ENCODE peak calls at places on chromosome 3, in five cellular contexts. O is A549; H is activated CD8-positive, alpha-beta memory T cell treated with anti-CD3 and anti-CD28 coated beads for 48 hours; L is stimulated activated CD4-positive, alpha-beta T cell treated with anti-CD3 and anti-CD28 coated beads, Interleukin-2, amount 100 ng/mL, for 24 hours; G is iPS-NIHi11. Y is an unnamed sample.

GRCh38 chr3:159453036-159453435 is 535.6 kb upstream of the IL12A start:
- DNase-seq in O (no peak), H (no peak), L (no peak), G (no peak), Y (no peak)

GRCh38 chr3:192090586-192090985 is 629.6 kb downstream of the PYDC2 start:
- DNase-seq in O (no peak), H (no peak), L (no peak), G (peak), Y (no peak)

GRCh38 chr3:138688871-138689299 is 80.3 kb downstream of the FAIM start:
- DNase-seq in O (no peak), H (no peak), L (no peak), G (no peak), Y (no peak)

GRCh38 chr3:158717576-158717975 is 14.7 kb downstream of the RARRES1 start:
- DNase-seq in O (no peak), H (no peak), L (no peak), G (no peak), Y (no peak)

GRCh38 chr3:158737410-158737809 is 5.2 kb upstream of the RARRES1 start:
- DNase-seq in O (no peak), H (no peak), L (no peak), G (no peak), Y (no peak)

GRCh38 chr3:131402391-131403039 is 20.9 kb downstream of the NUDT16 start:
- DNase-seq in O (no peak), H (no peak), L (no peak), G (no peak), Y (no peak)

GRCh38 chr3:194279701-194280360 is 71.3 kb downstream of the CPN2 start:
- DNase-seq in O (no peak), H (no peak), L (no peak), G (no peak), Y (no peak)

GRCh38 chr3:136624894-136625815 is 127.0 kb downstream of the STAG1 start:
- DNase-seq in O (peak), H (no peak), L (no peak), G (peak), Y (no peak)

GRCh38 chr3:151869186-151869585 is 4.3 kb upstream of the SUCNR1 start:
- DNase-seq in O (no peak), H (no peak), L (no peak), G (no peak), Y (no peak)

GRCh38 chr3:149967067-149967685 is 3.5 kb downstream of the PFN2 start:
- DNase-seq in O (peak), H (no peak), L (no peak), G (peak), Y (no peak)

GRCh38 chr3:197891-198491 is 1.4 kb downstream of the CHL1 start:
- DNase-seq in O (peak), H (no peak), L (no peak), G (no peak), Y (no peak)

GRCh38 chr3:154799801-154800200 is 280.3 kb upstream of the MME start:
- DNase-seq in O (no peak), H (no peak), L (no peak), G (no peak), Y (no peak)

GRCh38 chr3:56862352-56863062 is 60.8 kb upstream of the ARHGEF3 start:
- DNase-seq in O (no peak), H (no peak), L (peak), G (no peak), Y (peak)

GRCh38 chr3:190265126-190265525 is 57.1 kb downstream of the CLDN1 start:
- DNase-seq in O (no peak), H (no peak), L (no peak), G (no peak), Y (no peak)

GRCh38 chr3:63864008-63864871 is 573 bp downstream of the ATXN7 start:
- DNase-seq in O (peak), H (peak), L (peak), G (peak), Y (no peak)

GRCh38 chr3:4712109-4712508 is 219.0 kb downstream of the ITPR1 start:
- DNase-seq in O (no peak), H (no peak), L (no peak), G (no peak), Y (no peak)

GRCh38 chr3:46682156-46682555 is 11.3 kb downstream of the ALS2CL start:
- DNase-seq in O (no peak), H (no peak), L (no peak), G (no peak), Y (no peak)

GRCh38 chr3:43624619-43625305 is 3.0 kb upstream of the ANO10 start:
- DNase-seq in O (no peak), H (no peak), L (no peak), G (no peak), Y (no peak)

GRCh38 chr3:52563984-52564383 is 27.6 kb downstream of the UQCC5 start:
- DNase-seq in O (no peak), H (no peak), L (no peak), G (no peak), Y (no peak)

GRCh38 chr3:131778526-131778925 is 256.3 kb downstream of the CPNE4 start:
- DNase-seq in O (no peak), H (no peak), L (no peak), G (no peak), Y (no peak)

GRCh38 chr3:67000006-67000405 is 1.9 kb downstream of the KBTBD8 start:
- DNase-seq in O (no peak), H (no peak), L (no peak), G (no peak), Y (peak)

GRCh38 chr3:189355481-189356201 is 183.9 kb downstream of the TPRG1 start:
- DNase-seq in O (peak), H (no peak), L (peak), G (peak), Y (peak)

GRCh38 chr3:66450389-66451022 is 50.3 kb downstream of the LRIG1 start:
- DNase-seq in O (no peak), H (no peak), L (no peak), G (no peak), Y (no peak)

GRCh38 chr3:31668258-31668657 is 135.5 kb downstream of the STT3B start:
- DNase-seq in O (no peak), H (no peak), L (no peak), G (no peak), Y (no peak)

GRCh38 chr3:186717039-186717457 is at the start of gene KNG1:
- DNase-seq in O (no peak), H (no peak), L (no peak), G (no peak), Y (no peak)

GRCh38 chr3:32105291-32106131 is 909 bp upstream of the GPD1L start:
- DNase-seq in O (peak), H (no peak), L (no peak), G (no peak), Y (no peak)

GRCh38 chr3:62587579-62588031 is 214.3 kb upstream of the FEZF2 start:
- DNase-seq in O (no peak), H (no peak), L (no peak), G (no peak), Y (peak)

GRCh38 chr3:53166781-53167291 is 5.8 kb downstream of the PRKCD start:
- DNase-seq in O (no peak), H (no peak), L (no peak), G (peak), Y (no peak)

GRCh38 chr3:124149774-124150173 is 157.8 kb upstream of the ROPN1 start:
- DNase-seq in O (no peak), H (no peak), L (no peak), G (no peak), Y (no peak)

Y was measured in skeletal muscle cell.